ENCODE peak calls at places on chromosomes 12 and 14, in four cellular contexts. One of them, this sample, is unnamed.
A peak's percentile ranks its signal among the peaks of the same experiment; 100 is the strongest.

GRCh38 chr12:105378821-105379400 is 48.4 kb downstream of the C12orf75 start:
- DNase-seq in IMR-90: no peak
- DNase-seq in AG09309: no peak
- DNase-seq in cardiac muscle cell: no peak
- DNase-seq in this sample: no peak

GRCh38 chr12:85632390-85632789 is 203.8 kb downstream of the RASSF9 start:
- DNase-seq in IMR-90: peak; percentile 68
- DNase-seq in AG09309: no peak
- DNase-seq in cardiac muscle cell: peak; percentile 59
- DNase-seq in this sample: peak; percentile 27

GRCh38 chr14:20434701-20435453 is 1.1 kb downstream of the KLHL33 start:
- DNase-seq in IMR-90: no peak
- DNase-seq in AG09309: no peak
- DNase-seq in cardiac muscle cell: peak; percentile 35
- DNase-seq in this sample: peak; percentile 38

GRCh38 chr14:87409401-87409800 is 583.6 kb downstream of the GALC start:
- DNase-seq in IMR-90: peak; percentile 65
- DNase-seq in AG09309: no peak
- DNase-seq in cardiac muscle cell: no peak
- DNase-seq in this sample: peak; percentile 10

GRCh38 chr12:113808095-113808951 is 157.8 kb downstream of the RBM19 start:
- DNase-seq in IMR-90: peak; percentile 22
- DNase-seq in AG09309: no peak
- DNase-seq in cardiac muscle cell: no peak
- DNase-seq in this sample: no peak

GRCh38 chr14:58731465-58732330 is 93.9 kb downstream of the DACT1 start:
- DNase-seq in IMR-90: peak; percentile 99
- DNase-seq in AG09309: peak; percentile 99
- DNase-seq in cardiac muscle cell: peak; percentile 97
- DNase-seq in this sample: peak; percentile 97

GRCh38 chr12:5716221-5716620 is 228.8 kb downstream of the ANO2 start:
- DNase-seq in IMR-90: peak; percentile 43
- DNase-seq in AG09309: peak; percentile 16
- DNase-seq in cardiac muscle cell: no peak
- DNase-seq in this sample: peak; percentile 45

GRCh38 chr14:101878222-101879211 is 85.9 kb upstream of the DYNC1H1 start:
- DNase-seq in IMR-90: no peak
- DNase-seq in AG09309: no peak
- DNase-seq in cardiac muscle cell: no peak
- DNase-seq in this sample: no peak

GRCh38 chr14:100524933-100525243 is 62.3 kb downstream of the BEGAIN start:
- DNase-seq in IMR-90: peak; percentile 15
- DNase-seq in AG09309: no peak
- DNase-seq in cardiac muscle cell: no peak
- DNase-seq in this sample: peak; percentile 45

GRCh38 chr12:9273276-9273675 is 65.1 kb upstream of the PZP start:
- DNase-seq in IMR-90: peak; percentile 58
- DNase-seq in AG09309: peak; percentile 24
- DNase-seq in cardiac muscle cell: peak; percentile 41
- DNase-seq in this sample: peak; percentile 18

GRCh38 chr12:57235012-57235727 is 5.7 kb downstream of the SHMT2 start:
- DNase-seq in IMR-90: peak; percentile 60
- DNase-seq in AG09309: no peak
- DNase-seq in cardiac muscle cell: peak; percentile 82
- DNase-seq in this sample: peak; percentile 67

GRCh38 chr12:75923964-75924666 is 107.5 kb downstream of the PHLDA1 start:
- DNase-seq in IMR-90: no peak
- DNase-seq in AG09309: no peak
- DNase-seq in cardiac muscle cell: peak; percentile 62
- DNase-seq in this sample: peak; percentile 44

GRCh38 chr12:49537231-49537708 is 1.6 kb upstream of the KCNH3 start:
- DNase-seq in IMR-90: no peak
- DNase-seq in AG09309: no peak
- DNase-seq in cardiac muscle cell: no peak
- DNase-seq in this sample: no peak

GRCh38 chr12:45268672-45269406 is 52.9 kb downstream of the ANO6 start:
- DNase-seq in IMR-90: peak; percentile 82
- DNase-seq in AG09309: peak; percentile 48
- DNase-seq in cardiac muscle cell: peak; percentile 94
- DNase-seq in this sample: peak; percentile 85

GRCh38 chr14:77554207-77554606 is 55.6 kb upstream of the ISM2 start:
- DNase-seq in IMR-90: no peak
- DNase-seq in AG09309: no peak
- DNase-seq in cardiac muscle cell: no peak
- DNase-seq in this sample: no peak

GRCh38 chr14:93375673-93376156 is 28.7 kb downstream of the COX8C start:
- DNase-seq in IMR-90: no peak
- DNase-seq in AG09309: no peak
- DNase-seq in cardiac muscle cell: no peak
- DNase-seq in this sample: no peak

GRCh38 chr12:116092162-116092561 is 185.3 kb downstream of the MED13L start:
- DNase-seq in IMR-90: no peak
- DNase-seq in AG09309: no peak
- DNase-seq in cardiac muscle cell: no peak
- DNase-seq in this sample: no peak
- TF ChIP-seq CTCF in IMR-90: no peak
- TF ChIP-seq CTCF in AG09309: no peak
- TF ChIP-seq CTCF in cardiac muscle cell: no peak
- TF ChIP-seq CTCF in this sample: no peak

GRCh38 chr12:31958601-31959000 is 614 bp upstream of the RESF1 start:
- DNase-seq in IMR-90: no peak
- DNase-seq in AG09309: no peak
- DNase-seq in cardiac muscle cell: no peak
- DNase-seq in this sample: no peak
- H3K4me3 ChIP-seq in IMR-90: peak overlapping the region; percentile 61
- H3K4me3 ChIP-seq in AG09309: peak overlapping the region; percentile 72
- H3K4me3 ChIP-seq in cardiac muscle cell: peak overlapping the region; percentile 68
- H3K4me3 ChIP-seq in this sample: peak overlapping the region; percentile 89

GRCh38 chr12:80632835-80633234 is 74.6 kb upstream of the MYF6 start:
- DNase-seq in IMR-90: no peak
- DNase-seq in AG09309: no peak
- DNase-seq in cardiac muscle cell: no peak
- DNase-seq in this sample: no peak
- TF ChIP-seq CTCF in IMR-90: no peak
- TF ChIP-seq CTCF in AG09309: peak; percentile 41
- TF ChIP-seq CTCF in cardiac muscle cell: peak; percentile 38
- TF ChIP-seq CTCF in this sample: peak; percentile 16

DNA sequence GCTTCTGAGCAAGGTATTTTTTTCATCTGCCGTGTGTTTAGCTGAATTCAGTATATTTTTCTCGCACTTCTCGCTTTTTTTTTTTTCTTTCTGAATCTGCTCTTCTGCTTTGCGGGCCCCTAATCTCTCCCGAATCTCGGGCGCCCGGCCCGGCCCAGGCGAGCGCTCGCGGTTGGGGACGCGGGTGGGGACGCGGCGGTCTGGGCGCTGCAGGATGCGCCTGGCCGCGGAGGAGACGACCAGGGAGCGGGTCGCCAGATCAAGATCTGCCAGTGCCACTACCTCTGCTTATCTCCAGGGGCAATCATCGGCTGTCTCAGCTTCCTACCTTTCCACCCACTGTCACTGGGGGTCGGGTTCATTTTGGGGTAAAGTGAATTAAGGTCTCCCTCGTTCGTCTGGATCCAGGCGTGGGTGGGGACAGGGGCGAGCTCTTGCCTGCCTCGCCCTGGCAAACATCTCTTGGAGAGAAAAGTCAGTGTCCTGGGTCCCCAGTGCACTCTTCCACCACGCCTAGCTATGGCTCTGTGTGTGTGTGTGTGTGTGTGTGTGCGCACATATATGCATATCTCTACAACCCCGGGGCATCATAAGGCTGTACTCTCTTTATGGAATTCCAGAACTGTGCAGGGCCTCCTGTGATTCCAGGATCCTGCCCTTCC is 422.3 kb downstream of the VRK1 start:
- DNase-seq in IMR-90: no peak
- DNase-seq in AG09309: no peak
- DNase-seq in cardiac muscle cell: no peak
- DNase-seq in this sample: no peak
- H3K4me3 ChIP-seq in IMR-90: no peak overlapping the region
- H3K4me3 ChIP-seq in AG09309: peak overlapping the region; percentile 35
- H3K4me3 ChIP-seq in cardiac muscle cell: peak overlapping the region; percentile 34
- H3K4me3 ChIP-seq in this sample: no peak overlapping the region

GRCh38 chr14:86038401-86038985 is 508.5 kb downstream of the FLRT2 start:
- DNase-seq in IMR-90: peak; percentile 62
- DNase-seq in AG09309: peak; percentile 0
- DNase-seq in cardiac muscle cell: peak; percentile 76
- DNase-seq in this sample: peak; percentile 74

GRCh38 chr14:86035882-86036281 is 505.9 kb downstream of the FLRT2 start:
- DNase-seq in IMR-90: no peak
- DNase-seq in AG09309: no peak
- DNase-seq in cardiac muscle cell: peak; percentile 43
- DNase-seq in this sample: peak; percentile 8
- TF ChIP-seq CTCF in IMR-90: peak; percentile 18
- TF ChIP-seq CTCF in AG09309: peak; percentile 30
- TF ChIP-seq CTCF in cardiac muscle cell: peak; percentile 56
- TF ChIP-seq CTCF in this sample: peak; percentile 39

GRCh38 chr14:54366726-54367707 is 29.8 kb upstream of the CDKN3 start:
- DNase-seq in IMR-90: peak; percentile 70
- DNase-seq in AG09309: peak; percentile 57
- DNase-seq in cardiac muscle cell: peak; percentile 83
- DNase-seq in this sample: peak; percentile 84

GRCh38 chr14:54364555-54365415 is 32.0 kb upstream of the CDKN3 start:
- DNase-seq in IMR-90: peak; percentile 37
- DNase-seq in AG09309: peak; percentile 73
- DNase-seq in cardiac muscle cell: peak; percentile 89
- DNase-seq in this sample: peak; percentile 59

GRCh38 chr14:54362759-54363437 is 33.9 kb upstream of the CDKN3 start:
- DNase-seq in IMR-90: no peak
- DNase-seq in AG09309: no peak
- DNase-seq in cardiac muscle cell: peak; percentile 22
- DNase-seq in this sample: no peak

GRCh38 chr14:54360667-54361066 is 36.1 kb upstream of the CDKN3 start:
- DNase-seq in IMR-90: no peak
- DNase-seq in AG09309: no peak
- DNase-seq in cardiac muscle cell: no peak
- DNase-seq in this sample: no peak

DNA sequence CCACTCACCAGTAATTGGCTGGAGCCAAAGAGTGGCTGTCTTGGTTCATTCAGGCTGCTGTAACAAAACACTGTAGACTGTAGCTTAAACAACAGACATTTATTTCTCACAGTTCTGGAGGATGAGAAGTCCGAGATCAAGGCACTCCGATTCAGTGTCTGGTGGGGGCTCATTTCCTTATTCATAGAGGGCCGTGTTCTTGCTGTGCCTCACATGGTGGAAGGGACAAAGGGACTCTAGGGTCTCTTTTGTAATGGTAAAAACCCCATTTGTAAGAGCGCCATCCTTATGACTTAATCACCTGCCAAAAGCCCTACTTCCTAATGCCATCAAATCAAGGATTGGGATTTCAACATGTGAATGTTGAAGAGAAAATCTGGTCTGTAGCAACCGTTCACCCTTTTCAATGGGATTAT is 34.7 kb upstream of the CDKN3 start:
- DNase-seq in IMR-90: no peak
- DNase-seq in AG09309: no peak
- DNase-seq in cardiac muscle cell: no peak
- DNase-seq in this sample: no peak
- H3K4me3 ChIP-seq in IMR-90: no peak overlapping the region
- H3K4me3 ChIP-seq in AG09309: no peak overlapping the region
- H3K4me3 ChIP-seq in cardiac muscle cell: no peak overlapping the region
- H3K4me3 ChIP-seq in this sample: no peak overlapping the region

GRCh38 chr12:54065677-54066076 is 12.0 kb downstream of the HOXC4 start:
- DNase-seq in IMR-90: no peak
- DNase-seq in AG09309: no peak
- DNase-seq in cardiac muscle cell: no peak
- DNase-seq in this sample: no peak
- TF ChIP-seq CTCF in IMR-90: no peak
- TF ChIP-seq CTCF in AG09309: no peak
- TF ChIP-seq CTCF in cardiac muscle cell: no peak
- TF ChIP-seq CTCF in this sample: no peak